ENCODE peak calls at places on chromosomes 16 and 17, in seven cellular contexts. H, Y, B, D, K, J and N are unnamed samples.

GRCh38 chr16:86519649-86520316 is 9.5 kb downstream of the FOXF1 start:
- DNase-seq in H (no peak), Y (no peak), B (no peak), D (peak; percentile 62), K (peak; percentile 14), J (peak; percentile 66), N (no peak)

GRCh38 chr17:46878055-46878454 is 26.7 kb downstream of the WNT9B start:
- DNase-seq in H (peak; percentile 88), Y (no peak), B (no peak), D (no peak), K (no peak), J (peak; percentile 41), N (peak; percentile 84)

GRCh38 chr17:4642286-4642685 is 808 bp upstream of the ALOX15 start:
- DNase-seq in H (no peak), Y (no peak), B (no peak), D (no peak), K (no peak), J (no peak), N (no peak)

GRCh38 chr16:50974438-50975036 is 176.5 kb downstream of the SALL1 start:
- DNase-seq in H (no peak), Y (no peak), B (no peak), D (peak; percentile 7), K (no peak), J (no peak), N (no peak)

GRCh38 chr17:61251939-61252865 is 147.4 kb upstream of the TBX2 start:
- DNase-seq in H (peak; percentile 92), Y (peak; percentile 97), B (peak; percentile 89), D (peak; percentile 41), K (no peak), J (peak; percentile 88), N (peak; percentile 97)

GRCh38 chr17:48541036-48541573 is 3.8 kb downstream of the HOXB2 start:
- DNase-seq in H (no peak), Y (no peak), B (no peak), D (no peak), K (no peak), J (no peak), N (no peak)

GRCh38 chr17:6456914-6457687 is 12.8 kb downstream of the PIMREG start:
- DNase-seq in H (no peak), Y (peak; percentile 45), B (no peak), D (no peak), K (no peak), J (peak; percentile 44), N (peak; percentile 83)

GRCh38 chr17:49180303-49180702 is 30.1 kb downstream of the GNGT2 start:
- DNase-seq in H (peak; percentile 85), Y (peak; percentile 10), B (peak; percentile 53), D (peak; percentile 69), K (peak; percentile 19), J (peak; percentile 59), N (peak; percentile 75)

GRCh38 chr17:82228278-82228841 is 482 bp upstream of the SLC16A3 start:
- DNase-seq in H (peak; percentile 96), Y (no peak), B (no peak), D (peak; percentile 75), K (no peak), J (peak; percentile 66), N (no peak)

GRCh38 chr16:50838165-50838564 is 96.3 kb downstream of the CYLD start:
- DNase-seq in H (no peak), Y (no peak), B (peak; percentile 24), D (no peak), K (no peak), J (no peak), N (no peak)

GRCh38 chr16:57988929-57989328 is 11.5 kb downstream of the ZNF319 start:
- DNase-seq in H (peak; percentile 31), Y (no peak), B (peak; percentile 88), D (peak; percentile 12), K (no peak), J (peak; percentile 40), N (peak; percentile 60)

GRCh38 chr16:69890114-69890890 is 60.8 kb upstream of the CLEC18A start:
- DNase-seq in H (no peak), Y (peak; percentile 48), B (no peak), D (no peak), K (peak; percentile 90), J (peak; percentile 47), N (peak; percentile 81)

GRCh38 chr17:64457156-64457555 is 8.2 kb downstream of the MILR1 start:
- DNase-seq in H (no peak), Y (peak; percentile 82), B (no peak), D (peak; percentile 11), K (no peak), J (no peak), N (no peak)

GRCh38 chr16:81417210-81417609 is 27.4 kb upstream of the CMIP start:
- DNase-seq in H (no peak), Y (no peak), B (no peak), D (no peak), K (no peak), J (no peak), N (no peak)

GRCh38 chr17:79086609-79087427 is 12.2 kb downstream of the ENGASE start:
- DNase-seq in H (peak; percentile 65), Y (no peak), B (no peak), D (no peak), K (no peak), J (peak; percentile 10), N (no peak)

GRCh38 chr17:81254955-81255717 is 16.0 kb downstream of the NDUFAF8 start:
- DNase-seq in H (peak; percentile 95), Y (peak; percentile 64), B (peak; percentile 75), D (no peak), K (peak; percentile 73), J (peak; percentile 85), N (peak; percentile 90)

GRCh38 chr16:85240982-85241924 is 129.0 kb upstream of the CIBAR2 start:
- DNase-seq in H (no peak), Y (no peak), B (no peak), D (no peak), K (no peak), J (no peak), N (no peak)